ENCODE peak calls at places on chromosomes 3 and 15, in eight cellular contexts. One of them, this sample, is unnamed. For H3K36me3, the result is how much of the 10 kb centered on the place peaks cover.

GRCh38 chr3:58948018-58948417 is 101.8 kb downstream of the CFAP20DC start:
- DNase-seq in ovary: no peak
- DNase-seq in PC-9: no peak
- DNase-seq in left ventricle myocardium inferior: no peak
- DNase-seq in A673: no peak
- DNase-seq in HepG2: no peak
- DNase-seq in stomach: no peak
- DNase-seq in GM23338: no peak
- DNase-seq in this sample: no peak

GRCh38 chr3:106577241-106577640 is 708.4 kb upstream of the CBLB start:
- DNase-seq in ovary: no peak
- DNase-seq in PC-9: no peak
- DNase-seq in left ventricle myocardium inferior: no peak
- DNase-seq in A673: no peak
- DNase-seq in HepG2: no peak
- DNase-seq in stomach: no peak
- DNase-seq in GM23338: no peak
- DNase-seq in this sample: no peak

GRCh38 chr15:68204776-68205557 is at the start of gene CALML4:
- DNase-seq in ovary: peak
- DNase-seq in PC-9: no peak
- DNase-seq in left ventricle myocardium inferior: peak
- DNase-seq in A673: no peak
- DNase-seq in HepG2: peak
- DNase-seq in stomach: peak
- DNase-seq in GM23338: peak
- DNase-seq in this sample: peak

GRCh38 chr15:77907824-77908751 is 169.4 kb downstream of the TBC1D2B start:
- DNase-seq in ovary: peak
- DNase-seq in PC-9: peak
- DNase-seq in left ventricle myocardium inferior: no peak
- DNase-seq in A673: peak
- DNase-seq in HepG2: peak
- DNase-seq in stomach: peak
- DNase-seq in GM23338: peak
- DNase-seq in this sample: peak

GRCh38 chr15:77855871-77856270 is 221.6 kb downstream of the TBC1D2B start:
- DNase-seq in ovary: peak
- DNase-seq in PC-9: no peak
- DNase-seq in left ventricle myocardium inferior: no peak
- DNase-seq in A673: no peak
- DNase-seq in HepG2: no peak
- DNase-seq in stomach: no peak
- DNase-seq in GM23338: no peak
- DNase-seq in this sample: no peak

GRCh38 chr3:109903100-109903499 is 565.8 kb upstream of the DPPA4 start:
- DNase-seq in ovary: no peak
- DNase-seq in PC-9: no peak
- DNase-seq in left ventricle myocardium inferior: no peak
- DNase-seq in A673: no peak
- DNase-seq in HepG2: no peak
- DNase-seq in stomach: no peak
- DNase-seq in GM23338: peak
- DNase-seq in this sample: no peak

GRCh38 chr15:55606214-55606613 is 18.1 kb upstream of the PYGO1 start:
- DNase-seq in ovary: no peak
- DNase-seq in PC-9: no peak
- DNase-seq in left ventricle myocardium inferior: no peak
- DNase-seq in A673: no peak
- DNase-seq in HepG2: no peak
- DNase-seq in stomach: no peak
- DNase-seq in GM23338: no peak
- DNase-seq in this sample: no peak

GRCh38 chr15:49372366-49372765 is 50.7 kb upstream of the FGF7 start:
- DNase-seq in ovary: no peak
- DNase-seq in PC-9: no peak
- DNase-seq in left ventricle myocardium inferior: no peak
- DNase-seq in A673: no peak
- DNase-seq in HepG2: no peak
- DNase-seq in stomach: no peak
- DNase-seq in GM23338: peak
- DNase-seq in this sample: no peak

GRCh38 chr3:112117826-112118571 is 15.0 kb downstream of the GCSAM start:
- DNase-seq in ovary: no peak
- DNase-seq in PC-9: no peak
- DNase-seq in left ventricle myocardium inferior: no peak
- DNase-seq in A673: no peak
- DNase-seq in HepG2: no peak
- DNase-seq in stomach: no peak
- DNase-seq in GM23338: peak
- DNase-seq in this sample: no peak

GRCh38 chr3:100880072-100880471 is 113.1 kb downstream of the ABI3BP start:
- DNase-seq in ovary: no peak
- DNase-seq in PC-9: no peak
- DNase-seq in left ventricle myocardium inferior: peak
- DNase-seq in A673: no peak
- DNase-seq in HepG2: no peak
- DNase-seq in stomach: no peak
- DNase-seq in GM23338: no peak
- DNase-seq in this sample: no peak

GRCh38 chr3:60017631-60018030 is 967.8 kb upstream of the CFAP20DC start:
- DNase-seq in ovary: no peak
- DNase-seq in PC-9: peak
- DNase-seq in left ventricle myocardium inferior: no peak
- DNase-seq in A673: no peak
- DNase-seq in HepG2: no peak
- DNase-seq in stomach: no peak
- DNase-seq in GM23338: no peak
- DNase-seq in this sample: no peak

GRCh38 chr3:18114894-18115293 is 310.2 kb downstream of the SATB1 start:
- DNase-seq in ovary: no peak
- DNase-seq in PC-9: no peak
- DNase-seq in left ventricle myocardium inferior: no peak
- DNase-seq in A673: no peak
- DNase-seq in HepG2: no peak
- DNase-seq in stomach: no peak
- DNase-seq in GM23338: no peak
- DNase-seq in this sample: no peak

GRCh38 chr15:85125056-85125661 is 143.5 kb downstream of the PDE8A start:
- DNase-seq in ovary: no peak
- DNase-seq in PC-9: peak
- DNase-seq in left ventricle myocardium inferior: no peak
- DNase-seq in A673: peak
- DNase-seq in HepG2: no peak
- DNase-seq in stomach: no peak
- DNase-seq in GM23338: peak
- DNase-seq in this sample: no peak

GRCh38 chr15:56524915-56525314 is 60.0 kb upstream of the MNS1 start:
- DNase-seq in ovary: no peak
- DNase-seq in PC-9: no peak
- DNase-seq in left ventricle myocardium inferior: no peak
- DNase-seq in A673: peak
- DNase-seq in HepG2: no peak
- DNase-seq in stomach: no peak
- DNase-seq in GM23338: no peak
- DNase-seq in this sample: no peak

GRCh38 chr3:41404601-41405000 is 205.3 kb downstream of the CTNNB1 start:
- DNase-seq in ovary: no peak
- DNase-seq in PC-9: no peak
- DNase-seq in left ventricle myocardium inferior: no peak
- DNase-seq in A673: peak
- DNase-seq in HepG2: no peak
- DNase-seq in stomach: no peak
- DNase-seq in GM23338: no peak
- DNase-seq in this sample: no peak

GRCh38 chr15:53312707-53313106 is 446.8 kb downstream of the WDR72 start:
- DNase-seq in ovary: no peak
- DNase-seq in PC-9: no peak
- DNase-seq in left ventricle myocardium inferior: no peak
- DNase-seq in A673: no peak
- DNase-seq in HepG2: no peak
- DNase-seq in stomach: no peak
- DNase-seq in GM23338: peak
- DNase-seq in this sample: no peak

GRCh38 chr3:80230954-80231353 is 463.2 kb upstream of the ROBO1 start:
- DNase-seq in ovary: no peak
- DNase-seq in PC-9: no peak
- DNase-seq in left ventricle myocardium inferior: no peak
- DNase-seq in A673: no peak
- DNase-seq in HepG2: no peak
- DNase-seq in stomach: no peak
- DNase-seq in GM23338: no peak
- DNase-seq in this sample: no peak

GRCh38 chr15:89728254-89728653 is 22.8 kb downstream of the MESP1 start:
- DNase-seq in ovary: no peak
- DNase-seq in PC-9: no peak
- DNase-seq in left ventricle myocardium inferior: no peak
- DNase-seq in A673: peak
- DNase-seq in HepG2: no peak
- DNase-seq in stomach: no peak
- DNase-seq in GM23338: no peak
- DNase-seq in this sample: no peak

GRCh38 chr3:127597020-127597771 is 1.0 kb upstream of the MCM2 start:
- DNase-seq in ovary: no peak
- DNase-seq in PC-9: no peak
- DNase-seq in left ventricle myocardium inferior: no peak
- DNase-seq in A673: no peak
- DNase-seq in HepG2: no peak
- DNase-seq in stomach: no peak
- DNase-seq in GM23338: no peak
- DNase-seq in this sample: no peak

GRCh38 chr3:127604035-127604434 is 5.8 kb downstream of the MCM2 start:
- DNase-seq in ovary: no peak
- DNase-seq in PC-9: no peak
- DNase-seq in left ventricle myocardium inferior: no peak
- DNase-seq in A673: no peak
- DNase-seq in HepG2: no peak
- DNase-seq in stomach: no peak
- DNase-seq in GM23338: no peak
- DNase-seq in this sample: no peak

GRCh38 chr3:127598841-127599570 is 795 bp downstream of the MCM2 start:
- DNase-seq in ovary: no peak
- DNase-seq in PC-9: no peak
- DNase-seq in left ventricle myocardium inferior: no peak
- DNase-seq in A673: no peak
- DNase-seq in HepG2: peak
- DNase-seq in stomach: no peak
- DNase-seq in GM23338: no peak
- DNase-seq in this sample: no peak

GRCh38 chr3:127604546-127605165 is 6.4 kb downstream of the MCM2 start:
- DNase-seq in ovary: no peak
- DNase-seq in PC-9: no peak
- DNase-seq in left ventricle myocardium inferior: no peak
- DNase-seq in A673: no peak
- DNase-seq in HepG2: no peak
- DNase-seq in stomach: no peak
- DNase-seq in GM23338: no peak
- DNase-seq in this sample: no peak

DNA sequence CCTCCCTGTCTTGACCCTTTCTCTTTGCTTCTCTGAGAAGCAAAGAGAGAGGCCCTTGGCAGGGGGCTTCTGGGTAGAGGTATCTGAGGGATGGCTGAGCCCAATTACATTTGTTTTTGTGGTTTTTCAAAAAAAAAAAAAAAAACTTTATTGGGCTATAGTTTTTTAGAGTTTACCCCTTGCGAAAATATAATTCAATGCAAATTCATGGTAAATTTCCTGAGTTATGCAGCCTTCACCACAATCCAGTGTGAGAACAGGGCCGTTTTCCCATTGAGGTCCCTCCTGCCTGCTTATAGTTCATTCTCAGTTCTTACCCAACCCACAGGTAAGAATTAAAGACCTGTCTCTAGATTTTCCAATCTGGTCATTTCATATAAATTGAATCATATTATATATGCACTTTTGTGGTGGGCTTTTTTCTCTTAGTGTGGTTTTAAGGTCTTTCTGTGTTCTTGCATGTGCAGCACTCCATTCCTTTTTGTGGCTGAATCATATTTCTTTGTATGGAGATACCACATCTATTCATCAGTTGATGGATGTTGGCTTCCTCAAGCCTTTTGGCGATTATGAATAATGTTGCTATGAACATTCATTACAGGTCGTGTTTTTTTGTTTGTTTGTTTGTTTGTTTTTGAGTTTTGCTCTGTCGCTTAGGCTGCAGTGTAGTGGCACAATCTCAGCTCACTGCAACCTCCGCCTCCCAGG is 2.7 kb downstream of the MCM2 start:
- DNase-seq in ovary: no peak
- DNase-seq in PC-9: no peak
- DNase-seq in left ventricle myocardium inferior: no peak
- DNase-seq in A673: no peak
- DNase-seq in HepG2: no peak
- DNase-seq in stomach: no peak
- DNase-seq in GM23338: no peak
- DNase-seq in this sample: no peak
- H3K36me3 ChIP-seq in ovary: under half
- H3K36me3 ChIP-seq in PC-9: under half
- H3K36me3 ChIP-seq in left ventricle myocardium inferior: under half
- H3K36me3 ChIP-seq in A673: half or more
- H3K36me3 ChIP-seq in HepG2: under half
- H3K36me3 ChIP-seq in stomach: under half
- H3K36me3 ChIP-seq in GM23338: half or more
- H3K36me3 ChIP-seq in this sample: under half

GRCh38 chr3:14911651-14912050 is 35.7 kb upstream of the NR2C2 start:
- DNase-seq in ovary: no peak
- DNase-seq in PC-9: no peak
- DNase-seq in left ventricle myocardium inferior: no peak
- DNase-seq in A673: no peak
- DNase-seq in HepG2: no peak
- DNase-seq in stomach: no peak
- DNase-seq in GM23338: no peak
- DNase-seq in this sample: no peak
- TF ChIP-seq CTCF in ovary: no peak
- TF ChIP-seq CTCF in PC-9: no peak
- TF ChIP-seq CTCF in left ventricle myocardium inferior: no peak
- TF ChIP-seq CTCF in A673: no peak
- TF ChIP-seq CTCF in HepG2: no peak
- TF ChIP-seq CTCF in stomach: no peak
- TF ChIP-seq CTCF in GM23338: no peak
- TF ChIP-seq CTCF in this sample: no peak

GRCh38 chr3:179608931-179609720 is 4.5 kb downstream of the NDUFB5 start:
- DNase-seq in ovary: no peak
- DNase-seq in PC-9: no peak
- DNase-seq in left ventricle myocardium inferior: no peak
- DNase-seq in A673: no peak
- DNase-seq in HepG2: no peak
- DNase-seq in stomach: no peak
- DNase-seq in GM23338: no peak
- DNase-seq in this sample: no peak
- H3K4me3 ChIP-seq in ovary: no peak
- H3K4me3 ChIP-seq in PC-9: no peak
- H3K4me3 ChIP-seq in left ventricle myocardium inferior: no peak
- H3K4me3 ChIP-seq in A673: no peak
- H3K4me3 ChIP-seq in HepG2: no peak
- H3K4me3 ChIP-seq in stomach: no peak
- H3K4me3 ChIP-seq in GM23338: no peak
- H3K4me3 ChIP-seq in this sample: no peak

DNA sequence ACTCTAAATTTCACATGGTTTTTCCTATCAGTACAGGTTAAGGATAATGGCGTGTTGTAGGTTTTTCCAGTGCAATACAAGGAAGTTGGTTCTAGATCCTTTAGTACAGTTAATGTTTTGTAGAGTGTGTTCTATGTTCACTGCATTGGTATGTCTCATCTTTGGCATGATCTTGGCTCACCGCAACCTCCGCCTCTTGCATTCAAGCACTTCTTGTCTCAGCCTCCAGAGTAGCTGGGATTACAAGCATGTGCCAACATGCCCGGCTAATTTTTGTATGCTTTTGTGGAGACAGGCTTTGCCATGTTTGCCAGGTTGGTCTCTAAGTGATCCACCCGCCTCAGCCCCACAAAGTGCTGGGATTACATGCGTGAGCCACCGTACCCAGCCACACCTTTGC is 30.4 kb downstream of the SNRPN start:
- DNase-seq in ovary: no peak
- DNase-seq in PC-9: no peak
- DNase-seq in left ventricle myocardium inferior: no peak
- DNase-seq in A673: no peak
- DNase-seq in HepG2: no peak
- DNase-seq in stomach: no peak
- DNase-seq in GM23338: no peak
- DNase-seq in this sample: no peak
- H3K36me3 ChIP-seq in ovary: under half
- H3K36me3 ChIP-seq in PC-9: under half
- H3K36me3 ChIP-seq in left ventricle myocardium inferior: half or more
- H3K36me3 ChIP-seq in A673: under half
- H3K36me3 ChIP-seq in HepG2: under half
- H3K36me3 ChIP-seq in stomach: under half
- H3K36me3 ChIP-seq in GM23338: under half
- H3K36me3 ChIP-seq in this sample: under half

This sample was measured in kidney.